ENCODE peak calls at places on chromosomes 2 and 18, in five cellular contexts. U, M, S, T and J are unnamed samples.

GRCh38 chr2:240433973-240434727 is 1.3 kb upstream of the GPC1 start:
- DNase-seq in M (peak), T (peak), S (no peak), U (no peak), J (no peak)

GRCh38 chr2:197191177-197191947 is 119.2 kb downstream of the ANKRD44 start:
- DNase-seq in S (peak), T (no peak), U (no peak), M (no peak), J (no peak)

GRCh38 chr2:71226965-71227560 is at the start of gene PAIP2B:
- DNase-seq in U (peak), S (peak), T (peak), M (peak), J (peak)

GRCh38 chr18:63236417-63236816 is 83.2 kb downstream of the BCL2 start:
- DNase-seq in S (no peak), U (no peak), T (no peak), M (no peak), J (peak)

GRCh38 chr2:224640694-224641093 is 55.5 kb upstream of the CUL3 start:
- DNase-seq in M (no peak), T (no peak), U (no peak), S (peak), J (no peak)

GRCh38 chr2:214699236-214699635 is 110.2 kb downstream of the BARD1 start:
- DNase-seq in M (no peak), T (no peak), S (no peak), U (no peak), J (no peak)

GRCh38 chr2:225893151-225893550 is 493.6 kb downstream of the NYAP2 start:
- DNase-seq in S (no peak), M (no peak), T (no peak), U (no peak), J (no peak)

GRCh38 chr2:96527052-96527964 is 9.2 kb upstream of the ARID5A start:
- DNase-seq in S (no peak), T (peak), U (peak), M (no peak), J (no peak)

GRCh38 chr18:24200494-24200893 is 61.6 kb downstream of the CABYR start:
- DNase-seq in U (no peak), M (no peak), T (no peak), S (no peak), J (no peak)

GRCh38 chr2:235605306-235605998 is 111.6 kb downstream of the AGAP1 start:
- DNase-seq in M (no peak), S (no peak), U (no peak), T (peak), J (no peak)

GRCh38 chr18:62632788-62633455 is 82.4 kb upstream of the PHLPP1 start:
- DNase-seq in M (no peak), T (no peak), U (no peak), S (peak), J (no peak)

GRCh38 chr2:71071681-71072398 is 3.4 kb downstream of the NAGK start:
- DNase-seq in U (peak), T (no peak), S (peak), M (no peak), J (peak)

GRCh38 chr2:134396493-134396892 is 142.6 kb downstream of the MGAT5 start:
- DNase-seq in U (no peak), S (peak), M (no peak), T (no peak), J (peak)

GRCh38 chr2:91442246-91442905 is 2750.9 kb downstream of the RPIA start:
- DNase-seq in S (no peak), T (peak), U (no peak), M (peak), J (peak)

GRCh38 chr18:62788891-62789290 is 73.5 kb downstream of the PHLPP1 start:
- DNase-seq in S (no peak), M (no peak), U (no peak), T (no peak), J (no peak)

GRCh38 chr2:189824694-189825396 is 40.6 kb downstream of the PMS1 start:
- DNase-seq in T (no peak), M (no peak), U (no peak), S (no peak), J (no peak)

GRCh38 chr2:161166538-161167409 is 6.5 kb downstream of the TANK start:
- DNase-seq in M (no peak), U (peak), T (no peak), S (peak), J (no peak)

GRCh38 chr2:58633576-58634365 is 392.6 kb upstream of the FANCL start:
- DNase-seq in U (no peak), T (no peak), M (no peak), S (no peak), J (no peak)

GRCh38 chr2:898319-898718 is 52.3 kb upstream of the SNTG2 start:
- DNase-seq in T (no peak), U (no peak), S (no peak), M (no peak), J (no peak)

GRCh38 chr2:234366891-234367290 is 130.0 kb downstream of the ARL4C start:
- DNase-seq in U (no peak), M (no peak), T (no peak), S (no peak), J (no peak)

GRCh38 chr2:173150087-173150486 is 74.4 kb downstream of the MAP3K20 start:
- DNase-seq in U (no peak), T (no peak), S (no peak), M (no peak), J (no peak)

GRCh38 chr18:79151191-79151590 is 82.0 kb downstream of the ATP9B start:
- DNase-seq in U (no peak), T (no peak), S (no peak), M (no peak), J (no peak)

GRCh38 chr2:43542285-43542933 is 53.4 kb downstream of the THADA start:
- DNase-seq in T (no peak), U (no peak), M (no peak), S (peak), J (no peak)

GRCh38 chr2:96264656-96265348 is 995 bp downstream of the TMEM127 start:
- DNase-seq in M (no peak), T (no peak), U (peak), S (no peak), J (no peak)

GRCh38 chr2:11875481-11875880 is 129.0 kb downstream of the LPIN1 start:
- DNase-seq in T (no peak), S (no peak), M (no peak), U (no peak), J (no peak)
- H3K27ac ChIP-seq in T (no peak), S (no peak), M (no peak), U (no peak), J (no peak)

GRCh38 chr2:12555012-12555645 is 161.6 kb upstream of the TRIB2 start:
- DNase-seq in S (no peak), U (peak), M (no peak), T (no peak), J (no peak)
- H3K27ac ChIP-seq in S (peak), U (no peak), M (no peak), T (no peak), J (no peak)

DNA sequence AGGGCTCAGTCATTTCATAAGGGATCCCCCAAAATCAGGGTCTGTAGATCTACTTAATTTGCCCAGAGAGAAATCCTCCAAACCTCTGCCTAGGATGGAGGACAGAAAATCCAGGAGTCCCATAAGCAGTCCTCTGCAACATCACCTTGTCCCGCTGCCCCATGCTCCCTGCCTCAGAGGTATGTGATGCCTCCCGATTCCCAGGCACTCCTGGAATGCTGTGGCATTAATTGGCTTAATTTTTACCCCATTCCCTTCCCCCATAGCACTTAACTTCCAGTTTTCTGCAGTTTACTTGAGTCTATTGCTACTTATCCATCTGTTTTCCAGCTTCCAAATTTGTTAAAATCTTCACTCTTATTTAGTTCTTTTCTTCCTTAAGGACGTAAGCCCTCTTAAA is 91.6 kb upstream of the TSPYL6 start:
- DNase-seq in T (no peak), U (no peak), S (no peak), M (no peak), J (no peak)
- H3K27ac ChIP-seq in T (no peak), U (no peak), S (no peak), M (no peak), J (no peak)

GRCh38 chr18:46204143-46204542 is 100.0 kb downstream of the HAUS1 start:
- DNase-seq in M (no peak), S (no peak), U (no peak), T (no peak), J (no peak)
- H3K27ac ChIP-seq in M (no peak), S (no peak), U (no peak), T (no peak), J (no peak)

GRCh38 chr2:67670704-67671300 is 273.7 kb downstream of the ETAA1 start:
- DNase-seq in T (no peak), S (no peak), M (no peak), U (no peak), J (no peak)
- H3K27ac ChIP-seq in T (no peak), S (no peak), M (no peak), U (no peak), J (no peak)

GRCh38 chr2:45008296-45009129 is 739 bp downstream of the SIX2 start:
- DNase-seq in U (no peak), M (peak), S (no peak), T (peak), J (no peak)

GRCh38 chr2:45010706-45011036 is 1.4 kb upstream of the SIX2 start:
- DNase-seq in T (no peak), U (no peak), M (no peak), S (no peak), J (no peak)

GRCh38 chr2:45009928-45010705 is 865 bp upstream of the SIX2 start:
- DNase-seq in T (peak), M (peak), S (no peak), U (no peak), J (peak)

GRCh38 chr2:45007961-45008295 is 1.3 kb downstream of the SIX2 start:
- DNase-seq in T (no peak), M (no peak), S (no peak), U (no peak), J (no peak)

DNA sequence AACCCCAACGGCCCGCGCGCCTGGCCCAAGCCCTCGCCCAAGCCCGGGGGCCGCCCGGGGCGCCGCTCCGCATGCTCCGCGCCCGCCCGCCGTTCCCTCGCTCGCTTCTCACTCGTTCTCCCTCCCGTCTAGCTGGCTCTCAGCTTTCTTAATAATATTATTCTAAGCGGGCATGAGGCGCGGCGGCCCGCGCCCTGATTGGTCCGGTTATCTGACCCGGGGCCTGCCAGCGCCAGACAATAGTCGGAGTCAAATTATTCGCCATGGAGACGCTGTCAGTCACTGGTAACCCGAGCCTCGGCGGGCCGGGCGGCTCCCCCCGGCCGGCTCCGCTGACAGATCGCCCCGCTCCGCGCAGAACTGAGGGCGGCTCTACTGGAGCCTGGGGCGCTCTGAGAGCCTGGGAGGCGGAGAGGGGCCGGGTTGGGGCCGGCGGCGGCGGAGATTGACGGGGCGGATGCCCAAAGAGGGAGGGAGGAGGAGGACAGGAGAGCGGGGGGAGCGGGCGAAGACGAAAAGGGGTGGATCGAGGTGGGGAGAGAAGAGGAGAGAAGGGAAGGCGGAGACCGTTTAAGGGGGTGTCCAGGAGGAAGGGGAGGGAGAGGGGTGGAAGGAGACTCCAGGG is at the start of gene SIX2:
- DNase-seq in M (peak), S (peak), T (peak), U (no peak), J (peak)
- H3K27ac ChIP-seq in M (peak), S (no peak), T (peak), U (no peak), J (no peak)

GRCh38 chr2:218722419-218722818 is 11.8 kb downstream of the TTLL4 start:
- DNase-seq in U (no peak), S (no peak), M (no peak), T (no peak), J (no peak)
- H3K27ac ChIP-seq in U (no peak), S (no peak), M (no peak), T (no peak), J (no peak)

GRCh38 chr2:55786286-55786685 is 92.6 kb upstream of the PNPT1 start:
- DNase-seq in S (no peak), U (no peak), T (no peak), M (no peak), J (no peak)
- H3K27ac ChIP-seq in S (no peak), U (no peak), T (no peak), M (no peak), J (no peak)